ENCODE peak calls at places on chromosomes 11 and 22, in four cellular contexts. One of them, this sample, is unnamed.
A peak's percentile ranks its signal among the peaks of the same experiment; 100 is the strongest.

GRCh38 chr22:48153726-48154125 is 1391.3 kb downstream of the TBC1D22A start:
- DNase-seq in HepG2: no peak
- DNase-seq in A549: no peak
- DNase-seq in GM12878: no peak
- DNase-seq in this sample: no peak

GRCh38 chr11:117299351-117300300 is 8.5 kb downstream of the BACE1-AS start:
- DNase-seq in HepG2: peak; percentile 79
- DNase-seq in A549: no peak
- DNase-seq in GM12878: no peak
- DNase-seq in this sample: peak; percentile 44

GRCh38 chr11:68998390-68998911 is 14.6 kb downstream of the MRGPRF start:
- DNase-seq in HepG2: no peak
- DNase-seq in A549: no peak
- DNase-seq in GM12878: no peak
- DNase-seq in this sample: peak; percentile 89

GRCh38 chr11:134739136-134739535 is 327.1 kb upstream of the B3GAT1 start:
- DNase-seq in HepG2: no peak
- DNase-seq in A549: no peak
- DNase-seq in GM12878: no peak
- DNase-seq in this sample: no peak

GRCh38 chr11:112355726-112356125 is 95.1 kb upstream of the PLET1 start:
- DNase-seq in HepG2: no peak
- DNase-seq in A549: peak; percentile 20
- DNase-seq in GM12878: no peak
- DNase-seq in this sample: peak; percentile 46

GRCh38 chr11:13368041-13368446 is 90.5 kb downstream of the BMAL1 start:
- DNase-seq in HepG2: peak; percentile 9
- DNase-seq in A549: no peak
- DNase-seq in GM12878: no peak
- DNase-seq in this sample: no peak

GRCh38 chr22:30843245-30843644 is 125.3 kb downstream of the MORC2 start:
- DNase-seq in HepG2: no peak
- DNase-seq in A549: no peak
- DNase-seq in GM12878: no peak
- DNase-seq in this sample: no peak

GRCh38 chr11:67629386-67630229 is at the start of gene NUDT8:
- DNase-seq in HepG2: peak; percentile 65
- DNase-seq in A549: peak; percentile 88
- DNase-seq in GM12878: peak; percentile 51
- DNase-seq in this sample: peak; percentile 87

GRCh38 chr22:45948081-45948648 is 28.8 kb downstream of the WNT7B start:
- DNase-seq in HepG2: no peak
- DNase-seq in A549: no peak
- DNase-seq in GM12878: no peak
- DNase-seq in this sample: peak; percentile 63

GRCh38 chr11:86172894-86173293 is 71.7 kb upstream of the EED start:
- DNase-seq in HepG2: no peak
- DNase-seq in A549: no peak
- DNase-seq in GM12878: no peak
- DNase-seq in this sample: no peak

GRCh38 chr11:133075351-133075750 is 456.9 kb downstream of the OPCML start:
- DNase-seq in HepG2: no peak
- DNase-seq in A549: no peak
- DNase-seq in GM12878: no peak
- DNase-seq in this sample: no peak

GRCh38 chr11:117535201-117535869 is 207.7 kb downstream of the CEP164 start:
- DNase-seq in HepG2: no peak
- DNase-seq in A549: no peak
- DNase-seq in GM12878: no peak
- DNase-seq in this sample: peak; percentile 70

GRCh38 chr11:124825876-124826275 is 25.7 kb upstream of the MSANTD2 start:
- DNase-seq in HepG2: no peak
- DNase-seq in A549: no peak
- DNase-seq in GM12878: no peak
- DNase-seq in this sample: no peak

GRCh38 chr22:44180706-44181032 is at the start of gene PARVG:
- DNase-seq in HepG2: no peak
- DNase-seq in A549: no peak
- DNase-seq in GM12878: peak; percentile 57
- DNase-seq in this sample: no peak

DNA sequence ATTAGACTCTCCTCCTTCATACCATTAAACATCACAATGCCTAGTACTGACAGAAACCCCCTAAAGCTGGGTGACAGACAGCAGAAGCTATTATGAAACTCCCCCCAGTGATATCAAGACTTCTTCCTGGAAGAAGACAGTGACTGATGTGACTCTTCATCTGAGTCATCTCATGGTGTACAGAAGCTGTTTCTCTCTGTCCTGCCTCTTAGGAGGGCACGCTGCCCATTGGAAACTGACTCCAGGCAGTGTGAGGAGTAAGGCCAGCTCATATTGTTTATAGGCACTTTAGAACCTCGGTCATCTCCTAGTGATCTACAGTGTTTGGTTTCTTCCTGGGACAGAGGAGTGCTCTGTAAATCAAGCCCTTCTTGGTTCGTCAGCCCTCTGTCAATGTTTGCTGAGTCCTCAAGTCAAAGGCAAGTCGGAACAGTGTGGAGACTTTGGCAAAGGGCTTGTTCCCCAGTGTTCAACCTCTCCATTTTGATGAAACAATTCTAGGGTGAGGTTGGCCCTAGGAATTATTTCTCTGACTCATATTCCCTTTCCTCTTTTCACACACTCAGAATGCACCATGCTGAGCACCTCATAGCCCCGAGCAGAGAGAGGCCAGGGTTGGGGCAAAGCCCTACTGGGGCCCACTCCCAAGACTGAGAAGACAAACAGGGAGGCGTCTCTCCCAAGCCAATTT is 172.5 kb upstream of the TMEM45B start:
- DNase-seq in HepG2: no peak
- DNase-seq in A549: peak; percentile 78
- DNase-seq in GM12878: no peak
- DNase-seq in this sample: no peak
- TF ChIP-seq PBX3 in HepG2: no peak
- TF ChIP-seq PBX3 in A549: no peak
- TF ChIP-seq PBX3 in GM12878: no peak
- TF ChIP-seq PBX3 in this sample: peak; percentile 82

GRCh38 chr22:22167791-22168189 is 76.8 kb upstream of the VPREB1 start:
- DNase-seq in HepG2: no peak
- DNase-seq in A549: no peak
- DNase-seq in GM12878: peak; percentile 79
- DNase-seq in this sample: no peak
- TF ChIP-seq PBX3 in HepG2: no peak
- TF ChIP-seq PBX3 in A549: no peak
- TF ChIP-seq PBX3 in GM12878: no peak
- TF ChIP-seq PBX3 in this sample: no peak

DNA sequence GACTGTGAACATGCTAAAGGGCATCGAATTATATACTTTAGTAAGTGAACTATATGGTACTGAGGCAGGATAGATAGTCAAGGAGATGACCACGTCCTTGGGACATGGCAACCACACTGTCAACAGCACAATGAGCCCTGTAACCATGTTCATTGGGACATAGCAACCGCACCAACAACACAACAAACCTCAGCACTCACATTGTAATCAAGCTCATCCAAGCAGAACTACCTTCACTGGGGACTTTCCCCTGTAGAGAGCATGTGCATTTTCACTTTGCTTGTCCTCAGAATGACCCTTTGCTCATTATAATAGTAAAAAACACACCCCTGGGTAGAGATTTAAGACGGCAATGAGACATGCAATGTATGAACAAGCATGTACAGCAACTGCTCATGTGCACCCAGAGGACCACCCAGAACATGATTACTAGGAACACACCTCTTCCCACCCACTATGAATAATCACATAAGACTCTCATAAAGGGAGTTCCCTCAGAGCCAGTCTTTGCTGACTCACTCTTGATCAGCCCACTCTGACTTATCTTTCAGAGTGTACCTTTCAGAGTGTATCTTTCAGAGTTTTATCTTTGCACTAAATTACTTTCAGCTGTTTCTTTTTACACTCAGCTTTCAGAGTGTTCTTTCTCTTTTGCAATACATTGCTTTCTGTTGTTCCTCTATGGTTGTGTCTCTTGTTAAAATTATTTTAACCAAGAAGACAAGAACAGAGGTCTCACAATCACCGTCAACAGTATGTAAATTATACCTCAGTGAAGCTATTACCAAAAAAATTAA is 4.1 kb upstream of the PLAAT2 start:
- DNase-seq in HepG2: peak; percentile 32
- DNase-seq in A549: peak; percentile 95
- DNase-seq in GM12878: peak; percentile 95
- DNase-seq in this sample: no peak
- TF ChIP-seq PBX3 in HepG2: no peak
- TF ChIP-seq PBX3 in A549: no peak
- TF ChIP-seq PBX3 in GM12878: peak; percentile 83
- TF ChIP-seq PBX3 in this sample: no peak

GRCh38 chr11:62666259-62666926 is 1.3 kb downstream of the CSKMT start:
- DNase-seq in HepG2: no peak
- DNase-seq in A549: no peak
- DNase-seq in GM12878: no peak
- DNase-seq in this sample: no peak
- TF ChIP-seq PBX3 in HepG2: no peak
- TF ChIP-seq PBX3 in A549: peak; percentile 54
- TF ChIP-seq PBX3 in GM12878: no peak
- TF ChIP-seq PBX3 in this sample: no peak

DNA sequence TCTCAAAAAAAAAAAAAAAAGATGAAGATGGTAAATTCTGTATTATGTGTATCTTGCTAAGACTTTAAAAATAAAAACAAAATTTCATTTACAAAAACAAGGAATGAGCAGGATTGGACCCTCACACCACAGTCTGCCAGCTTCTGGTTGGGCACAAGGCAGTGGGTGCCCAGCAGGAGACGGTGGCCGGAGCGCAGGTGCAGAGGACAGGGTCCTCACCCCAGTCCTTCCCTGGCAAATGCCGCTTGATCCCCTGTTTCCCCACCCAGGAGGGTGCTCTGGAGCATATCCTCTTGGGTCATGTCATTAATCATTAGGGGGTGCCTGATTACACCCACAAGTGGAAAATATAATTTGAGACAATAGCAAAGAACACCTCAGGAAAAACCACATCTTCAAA is 31.2 kb downstream of the SHANK2 start:
- DNase-seq in HepG2: no peak
- DNase-seq in A549: no peak
- DNase-seq in GM12878: no peak
- DNase-seq in this sample: no peak
- TF ChIP-seq PBX3 in HepG2: no peak
- TF ChIP-seq PBX3 in A549: no peak
- TF ChIP-seq PBX3 in GM12878: no peak
- TF ChIP-seq PBX3 in this sample: no peak

GRCh38 chr11:87368876-87369480 is 331.2 kb downstream of the TMEM135 start:
- DNase-seq in HepG2: no peak
- DNase-seq in A549: no peak
- DNase-seq in GM12878: no peak
- DNase-seq in this sample: no peak

GRCh38 chr11:87372068-87372467 is 334.3 kb downstream of the TMEM135 start:
- DNase-seq in HepG2: no peak
- DNase-seq in A549: no peak
- DNase-seq in GM12878: no peak
- DNase-seq in this sample: no peak

GRCh38 chr11:87369888-87370287 is 332.2 kb downstream of the TMEM135 start:
- DNase-seq in HepG2: no peak
- DNase-seq in A549: no peak
- DNase-seq in GM12878: no peak
- DNase-seq in this sample: no peak

GRCh38 chr11:87374206-87374793 is 336.6 kb downstream of the TMEM135 start:
- DNase-seq in HepG2: no peak
- DNase-seq in A549: no peak
- DNase-seq in GM12878: no peak
- DNase-seq in this sample: no peak
- TF ChIP-seq PBX3 in HepG2: no peak
- TF ChIP-seq PBX3 in A549: no peak
- TF ChIP-seq PBX3 in GM12878: no peak
- TF ChIP-seq PBX3 in this sample: no peak

GRCh38 chr11:33040862-33041453 is 1.6 kb downstream of the TCP11L1 start:
- DNase-seq in HepG2: no peak
- DNase-seq in A549: no peak
- DNase-seq in GM12878: no peak
- DNase-seq in this sample: no peak
- TF ChIP-seq PBX3 in HepG2: no peak
- TF ChIP-seq PBX3 in A549: no peak
- TF ChIP-seq PBX3 in GM12878: no peak
- TF ChIP-seq PBX3 in this sample: no peak

DNA sequence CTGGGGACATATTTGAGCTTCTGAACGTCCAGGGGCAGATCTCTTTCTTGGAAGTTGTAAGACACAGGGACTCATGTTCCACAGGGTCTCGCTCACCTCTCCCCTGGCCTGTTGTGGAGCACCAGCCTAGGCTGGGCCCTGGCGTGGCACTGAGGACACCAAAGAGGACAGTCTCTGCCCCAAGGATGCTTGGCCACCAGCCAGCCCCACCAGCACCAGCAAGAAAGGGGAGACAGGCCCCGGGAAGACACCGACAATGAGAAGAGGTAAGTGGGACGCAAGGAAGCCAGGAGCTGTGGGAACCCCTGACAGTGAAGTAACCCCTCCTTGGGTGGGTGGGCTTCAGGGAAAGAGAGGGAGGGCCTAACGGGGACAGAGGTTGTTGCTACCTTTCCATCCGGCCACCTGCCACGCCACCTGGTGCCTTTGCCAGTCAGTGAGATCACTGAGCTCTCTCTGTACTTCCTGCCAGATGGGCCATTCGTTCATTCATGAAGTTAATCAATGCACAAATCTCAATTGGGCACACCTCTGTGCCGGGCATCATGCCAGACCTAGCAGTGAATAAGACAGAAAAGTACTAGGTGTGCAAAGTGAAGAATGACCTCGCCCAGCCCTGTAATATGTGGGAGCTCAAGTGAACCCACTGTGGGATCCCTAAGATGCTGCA is 11.1 kb downstream of the APOL5 start:
- DNase-seq in HepG2: no peak
- DNase-seq in A549: no peak
- DNase-seq in GM12878: no peak
- DNase-seq in this sample: no peak
- TF ChIP-seq PBX3 in HepG2: no peak
- TF ChIP-seq PBX3 in A549: no peak
- TF ChIP-seq PBX3 in GM12878: no peak
- TF ChIP-seq PBX3 in this sample: no peak

DNA sequence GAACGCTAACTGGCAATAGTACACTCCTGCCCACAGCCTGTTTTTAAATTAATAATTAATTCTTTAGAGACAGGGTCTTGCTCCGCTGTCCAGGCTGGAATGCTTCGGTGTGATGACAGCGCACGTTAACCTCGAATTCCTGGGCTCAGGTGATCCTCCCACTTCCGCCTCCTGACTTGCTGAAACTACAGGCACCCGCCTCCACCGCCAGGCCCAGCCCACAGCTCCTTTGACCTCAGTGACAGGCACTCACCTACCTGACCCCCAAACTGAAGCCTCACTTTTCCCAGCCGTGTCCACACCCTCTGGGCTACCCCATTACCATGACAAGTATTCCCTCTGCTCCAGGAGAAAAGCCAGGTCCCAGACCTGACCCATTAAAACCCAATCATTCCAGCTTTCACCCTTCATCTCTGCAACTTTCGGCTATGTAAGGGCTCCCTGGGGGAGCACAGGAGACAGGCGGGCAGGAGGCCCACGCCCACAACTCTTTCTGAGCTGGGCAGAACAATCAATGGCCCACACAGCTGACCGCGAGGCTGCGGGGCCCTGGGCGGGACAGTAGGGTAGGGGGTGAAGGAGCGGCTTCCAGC is 730 bp downstream of the LMNTD2 start:
- DNase-seq in HepG2: peak; percentile 81
- DNase-seq in A549: no peak
- DNase-seq in GM12878: no peak
- DNase-seq in this sample: no peak
- TF ChIP-seq PBX3 in HepG2: no peak
- TF ChIP-seq PBX3 in A549: no peak
- TF ChIP-seq PBX3 in GM12878: no peak
- TF ChIP-seq PBX3 in this sample: no peak

This sample was measured in SK-N-SH.